ENCODE peak calls at places on chromosomes 11 and 22, in five cellular contexts. I, X, S, U and N are unnamed samples. For H3K9me3, the result is how much of the 10 kb centered on the place peaks cover.

GRCh38 chr11:69120096-69120875 is 35.4 kb upstream of the SMIM38 start:
- DNase-seq in I (no peak), X (no peak), U (no peak), S (peak), N (no peak)

GRCh38 chr11:75152090-75152489 is 1.2 kb downstream of the SLCO2B1 start:
- DNase-seq in I (no peak), U (peak), S (peak), X (peak), N (no peak)

GRCh38 chr11:2525941-2526807 is 81.4 kb downstream of the KCNQ1 start:
- DNase-seq in U (peak), S (peak), I (no peak), X (peak), N (peak)

GRCh38 chr11:15944460-15944859 is 411.9 kb downstream of the SOX6 start:
- DNase-seq in S (no peak), X (no peak), I (no peak), U (no peak), N (no peak)

GRCh38 chr11:66546368-66546965 is at the start of gene ACTN3:
- DNase-seq in S (peak), I (no peak), X (no peak), U (peak), N (no peak)

GRCh38 chr11:27718346-27718852 is 18.1 kb upstream of the BDNF start:
- DNase-seq in X (no peak), U (peak), S (no peak), I (peak), N (peak)

GRCh38 chr11:98194611-98195010 is 826.1 kb upstream of the CNTN5 start:
- DNase-seq in U (no peak), S (no peak), X (no peak), I (no peak), N (no peak)

GRCh38 chr11:70687716-70688115 is 289.4 kb downstream of the CTTN start:
- DNase-seq in U (no peak), X (no peak), S (no peak), I (no peak), N (no peak)

GRCh38 chr11:7600205-7600775 is 73.0 kb downstream of the CYB5R2 start:
- DNase-seq in S (peak), U (no peak), I (peak), X (peak), N (no peak)

GRCh38 chr22:20034143-20034542 is 13.2 kb downstream of the TANGO2 start:
- DNase-seq in X (no peak), I (no peak), S (no peak), U (no peak), N (no peak)

GRCh38 chr11:8773125-8773524 is 90.5 kb downstream of the RPL27A start:
- DNase-seq in I (no peak), X (no peak), S (no peak), U (no peak), N (no peak)

GRCh38 chr11:120773501-120774031 is 250.3 kb upstream of the TBCEL start:
- DNase-seq in I (no peak), X (no peak), S (no peak), U (peak), N (no peak)

GRCh38 chr11:76674517-76675400 is 4.2 kb upstream of the LRRC32 start:
- DNase-seq in I (no peak), U (no peak), X (no peak), S (no peak), N (no peak)

GRCh38 chr11:65043881-65044501 is 3.0 kb downstream of the SAC3D1 start:
- DNase-seq in X (no peak), U (peak), S (no peak), I (no peak), N (no peak)

GRCh38 chr11:70043482-70043881 is 34.6 kb upstream of the ANO1 start:
- DNase-seq in I (no peak), S (no peak), X (no peak), U (no peak), N (no peak)

GRCh38 chr11:76219243-76219642 is 12.9 kb upstream of the WNT11 start:
- DNase-seq in S (no peak), I (no peak), X (no peak), U (no peak), N (no peak)

GRCh38 chr11:60880635-60881282 is 13.4 kb downstream of the ZP1 start:
- DNase-seq in I (no peak), X (no peak), S (no peak), U (no peak), N (no peak)

DNA sequence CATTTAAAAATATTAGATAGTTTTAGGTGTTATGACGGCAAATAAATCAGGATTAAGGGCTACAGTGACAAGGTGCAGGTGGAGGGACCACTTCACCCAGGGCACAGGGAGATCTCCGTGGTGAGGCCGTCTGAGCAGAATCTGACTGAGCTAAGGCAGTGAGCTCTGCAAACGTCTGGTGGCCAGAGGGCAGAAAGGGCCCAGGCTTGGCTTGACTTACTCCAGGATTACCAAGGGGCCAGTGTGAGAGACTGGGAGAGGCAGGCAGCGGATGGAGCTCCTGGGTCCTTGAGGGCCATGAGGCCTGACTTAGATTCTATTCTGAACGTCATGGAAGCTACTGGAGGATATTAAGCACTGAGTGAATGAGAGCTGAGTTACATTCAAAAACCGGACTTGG is 125.9 kb upstream of the B3GAT1 start:
- DNase-seq in I (no peak), U (no peak), S (no peak), X (no peak), N (peak)
- H3K9me3 ChIP-seq in I (under half), U (under half), S (under half), X (under half), N (under half)

GRCh38 chr11:116360542-116360941 is 412.2 kb downstream of the BUD13 start:
- DNase-seq in U (no peak), X (no peak), I (no peak), S (no peak), N (no peak)

GRCh38 chr11:116352881-116353280 is 419.9 kb downstream of the BUD13 start:
- DNase-seq in I (no peak), U (no peak), S (peak), X (no peak), N (no peak)

GRCh38 chr11:116353517-116353916 is 419.3 kb downstream of the BUD13 start:
- DNase-seq in I (no peak), U (no peak), X (no peak), S (peak), N (no peak)

GRCh38 chr11:116355104-116355503 is 417.7 kb downstream of the BUD13 start:
- DNase-seq in U (no peak), X (no peak), I (no peak), S (no peak), N (no peak)

GRCh38 chr11:116357769-116358544 is 414.8 kb downstream of the BUD13 start:
- DNase-seq in I (no peak), S (no peak), X (no peak), U (peak), N (no peak)
- TF ChIP-seq CTCF in I (no peak), S (no peak), X (peak), U (peak), N (peak)

DNA sequence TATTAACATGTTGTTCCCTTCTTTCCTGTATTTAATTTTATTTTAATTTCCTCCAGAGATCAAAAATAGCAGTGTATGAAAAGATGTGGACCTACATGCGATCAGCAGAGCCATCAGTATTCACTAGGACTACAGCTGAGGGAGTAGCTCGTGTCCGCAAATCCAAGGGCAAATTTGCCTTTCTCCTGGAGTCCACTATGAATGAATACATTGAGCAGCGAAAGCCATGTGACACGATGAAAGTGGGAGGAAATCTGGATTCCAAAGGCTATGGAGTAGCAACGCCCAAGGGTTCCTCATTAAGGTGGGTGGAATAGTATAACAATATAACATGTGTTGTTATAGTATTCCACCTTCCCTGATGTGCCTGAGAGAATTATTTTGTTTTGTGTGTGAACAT is 88.4 kb downstream of the MSANTD4 start:
- DNase-seq in X (no peak), S (no peak), I (no peak), U (no peak), N (no peak)
- H3K9me3 ChIP-seq in X (under half), S (under half), I (under half), U (under half), N (under half)

DNA sequence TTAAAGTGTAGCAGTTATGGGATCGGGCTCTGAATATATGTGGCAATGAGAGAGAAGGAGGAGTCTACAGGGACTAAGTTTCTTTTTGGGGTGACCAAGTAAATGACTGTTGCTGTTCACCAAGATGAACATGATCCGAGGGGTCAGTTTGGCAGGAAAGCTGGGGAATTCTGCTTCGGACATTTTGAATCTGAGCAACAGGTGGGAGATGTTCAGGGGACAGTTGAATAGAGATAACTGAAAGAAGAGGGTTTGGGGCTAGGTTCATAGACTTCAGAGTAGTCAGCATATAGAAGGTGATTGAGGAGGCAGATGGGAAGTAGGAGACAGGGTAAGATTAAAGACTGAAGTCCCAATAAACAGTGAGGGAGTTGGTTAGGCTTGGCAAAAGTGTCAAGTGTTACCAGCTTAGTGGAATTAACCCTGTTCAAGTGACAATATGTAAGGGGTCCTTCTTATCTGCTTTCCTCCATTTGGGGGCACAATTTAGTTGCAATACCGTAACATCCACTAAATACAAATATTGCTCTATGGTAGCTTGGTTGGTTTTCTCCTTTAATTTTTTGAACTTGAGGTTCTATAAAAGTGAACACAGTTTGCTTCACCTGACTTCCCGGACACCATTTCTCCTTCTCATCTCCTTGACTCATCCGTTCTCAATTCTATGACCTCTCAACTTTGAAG is 2.9 kb upstream of the ENTHD1 start:
- DNase-seq in U (no peak), S (no peak), X (no peak), I (no peak), N (no peak)
- TF ChIP-seq CTCF in U (no peak), S (no peak), X (no peak), I (no peak), N (no peak)

DNA sequence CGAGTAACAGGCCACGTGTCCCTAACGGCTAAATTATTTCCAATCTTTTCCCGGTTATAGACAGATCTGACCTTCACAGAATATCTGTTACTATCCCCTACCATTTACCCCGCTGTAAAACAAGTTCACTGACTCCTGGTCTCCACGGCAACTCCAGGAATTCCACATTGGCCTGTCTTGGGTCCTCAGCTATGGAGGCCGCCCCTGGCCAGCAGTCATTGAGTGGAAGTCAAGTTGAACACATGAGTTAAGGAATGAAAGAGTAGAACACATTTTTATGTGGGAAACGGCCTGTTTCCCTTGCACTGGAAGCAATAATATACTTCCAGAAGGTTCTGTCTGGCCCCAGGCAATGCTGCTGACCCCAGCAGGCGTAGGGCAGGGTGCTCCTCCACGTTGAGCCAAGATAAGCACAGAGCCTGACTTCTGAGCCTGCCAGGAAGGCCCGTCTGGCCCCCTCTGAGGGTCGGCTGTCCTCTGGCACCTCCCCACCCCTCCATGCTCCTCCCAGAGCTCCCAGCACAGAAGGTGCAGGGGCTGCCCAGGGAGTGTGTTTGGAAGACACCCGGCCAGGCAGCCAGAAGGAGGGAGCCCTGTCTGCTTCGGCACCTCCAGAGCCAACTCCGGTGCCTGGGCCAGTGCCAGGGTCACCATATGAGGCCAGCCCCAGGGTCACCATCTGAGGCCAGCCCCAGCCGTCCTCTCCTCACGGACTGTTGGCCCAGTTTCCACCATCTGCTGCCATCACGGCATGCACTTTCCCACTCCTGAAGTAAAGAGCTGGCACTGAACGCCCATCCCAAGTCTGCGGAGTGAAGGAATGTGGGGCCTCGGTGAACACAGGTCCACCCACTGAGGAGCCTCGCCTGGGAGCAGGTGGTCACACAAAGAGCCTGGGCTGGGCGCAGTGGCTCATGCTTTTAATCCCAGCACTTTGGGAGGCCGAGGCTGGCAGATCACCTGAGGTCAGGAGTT is 813.2 kb downstream of the BRD1 start:
- DNase-seq in I (no peak), S (no peak), X (no peak), U (peak), N (peak)
- H3K9me3 ChIP-seq in I (under half), S (under half), X (under half), U (under half), N (under half)

GRCh38 chr11:131408011-131408640 is 37.7 kb downstream of the NTM start:
- DNase-seq in I (peak), X (no peak), U (no peak), S (peak), N (peak)
- TF ChIP-seq CTCF in I (peak), X (peak), U (peak), S (no peak), N (peak)